ENCODE peak calls at places on chromosomes 7 and 10, in nine cellular contexts. Z is ascending aorta, S is breast epithelium, G is type B pancreatic cell, U is adrenal gland, B is sigmoid colon, J is HCT116, Y is A549, H is tibial artery. D is an unnamed sample.

GRCh38 chr10:113648478-113648877 is 15.4 kb downstream of the NRAP start:
- DNase-seq in U (no peak), S (no peak), G (no peak), H (no peak), B (no peak), J (no peak), Y (no peak), Z (no peak), D (no peak)

GRCh38 chr7:80098795-80099194 is 35.8 kb upstream of the GNAI1 start:
- DNase-seq in U (no peak), G (no peak), Y (no peak), J (no peak), B (no peak), Z (no peak), H (no peak), S (no peak), D (no peak)

GRCh38 chr7:13144622-13145021 is 457.2 kb downstream of the ARL4A start:
- DNase-seq in Z (no peak), U (no peak), J (no peak), G (no peak), Y (no peak), B (no peak), H (no peak), S (no peak), D (no peak)

GRCh38 chr10:91632671-91633550 is at the start of gene PPP1R3C:
- DNase-seq in J (no peak), B (peak; percentile 96), Y (peak; percentile 93), G (peak; percentile 83), S (peak; percentile 84), U (peak; percentile 91), H (peak; percentile 98), Z (peak; percentile 86), D (peak; percentile 97)

GRCh38 chr7:153061913-153062528 is 302.5 kb downstream of the ACTR3B start:
- DNase-seq in S (no peak), U (peak; percentile 22), G (no peak), Y (peak; percentile 10), Z (no peak), H (no peak), B (no peak), J (no peak), D (no peak)

GRCh38 chr7:127920787-127921438 is 110.3 kb downstream of the LRRC4 start:
- DNase-seq in J (no peak), U (no peak), H (no peak), S (no peak), Z (no peak), G (no peak), Y (peak; percentile 13), B (no peak), D (no peak)

GRCh38 chr7:121908042-121908441 is 35.1 kb downstream of the PTPRZ1 start:
- DNase-seq in B (no peak), Y (no peak), H (no peak), J (no peak), U (no peak), S (no peak), G (no peak), Z (no peak), D (no peak)

GRCh38 chr7:69781412-69781846 is 183.2 kb downstream of the AUTS2 start:
- DNase-seq in J (no peak), B (peak; percentile 75), G (no peak), H (no peak), U (peak; percentile 49), S (no peak), Y (peak; percentile 14), Z (no peak), D (no peak)

GRCh38 chr10:7409045-7409731 is 1.6 kb downstream of the SFMBT2 start:
- DNase-seq in J (no peak), S (no peak), U (peak; percentile 32), H (no peak), B (no peak), G (no peak), Z (no peak), Y (peak; percentile 61), D (peak; percentile 80)

GRCh38 chr7:127907638-127908040 is 123.6 kb downstream of the LRRC4 start:
- DNase-seq in U (no peak), Z (no peak), J (no peak), Y (no peak), S (no peak), B (no peak), G (no peak), H (no peak), D (no peak)

GRCh38 chr10:12633776-12634390 is 284.5 kb downstream of the CAMK1D start:
- DNase-seq in Y (no peak), B (no peak), H (no peak), U (no peak), Z (no peak), S (no peak), J (no peak), G (no peak), D (no peak)
- TF ChIP-seq CTCF in Y (no peak), B (no peak), H (no peak), U (no peak), Z (no peak), S (no peak), J (no peak), G (no peak), D (peak; percentile 22)

DNA sequence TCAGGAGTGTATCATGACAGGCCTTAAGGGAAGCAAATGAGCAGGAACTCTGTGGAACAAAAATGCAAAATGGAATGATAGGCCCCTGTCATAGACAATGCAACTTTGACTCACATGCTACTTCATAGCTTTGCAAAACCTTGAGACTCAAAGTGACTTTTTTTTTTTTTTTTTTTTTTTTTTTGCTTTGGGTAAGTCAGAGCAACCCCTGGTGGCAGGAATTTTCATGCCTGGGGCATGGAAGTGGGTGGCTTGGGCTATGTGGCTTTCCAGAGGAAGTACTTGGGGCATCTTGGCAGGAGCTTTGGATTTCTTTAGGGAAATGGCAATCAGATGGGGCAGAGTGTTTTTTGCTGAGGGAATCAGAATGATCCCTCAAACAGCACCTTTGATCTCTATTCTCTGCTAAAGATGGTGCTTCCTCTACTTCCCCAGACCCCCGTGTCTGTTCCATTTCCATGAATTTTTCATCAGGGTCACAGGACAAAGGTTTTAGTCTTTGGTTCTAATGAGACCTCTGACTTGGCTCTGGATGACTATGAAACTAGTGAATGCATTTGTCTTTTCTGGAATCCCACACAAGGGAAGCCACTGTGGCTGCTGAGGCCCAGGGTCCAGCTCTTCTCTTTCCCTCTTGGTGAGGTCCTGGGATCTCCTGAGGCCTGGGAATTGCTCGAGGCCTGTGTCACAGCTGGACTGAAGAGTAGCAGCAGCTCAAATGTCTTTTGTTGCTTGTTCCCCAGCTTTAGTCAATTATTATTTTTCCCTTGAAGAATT is 62.8 kb downstream of the TACC2 start:
- DNase-seq in G (no peak), H (peak; percentile 83), S (peak; percentile 88), B (peak; percentile 80), Y (peak; percentile 87), Z (no peak), U (peak; percentile 80), J (peak; percentile 79), D (no peak)
- TF ChIP-seq CTCF in G (peak; percentile 80), H (peak; percentile 58), S (peak; percentile 84), B (peak; percentile 53), Y (peak; percentile 79), Z (peak; percentile 67), U (peak; percentile 67), J (peak; percentile 74), D (peak; percentile 57)

GRCh38 chr7:15084368-15084767 is 181.8 kb upstream of the DGKB start:
- DNase-seq in J (no peak), Z (no peak), B (no peak), H (no peak), G (no peak), U (no peak), S (no peak), Y (no peak), D (no peak)

GRCh38 chr7:15081891-15082290 is 179.3 kb upstream of the DGKB start:
- DNase-seq in U (no peak), H (no peak), B (no peak), S (no peak), Y (no peak), J (no peak), G (no peak), Z (no peak), D (no peak)

GRCh38 chr7:15085361-15085760 is 182.8 kb upstream of the DGKB start:
- DNase-seq in S (no peak), U (no peak), Y (no peak), Z (no peak), B (no peak), G (no peak), J (no peak), H (no peak), D (no peak)

GRCh38 chr7:15086882-15087281 is 184.3 kb upstream of the DGKB start:
- DNase-seq in U (no peak), H (no peak), S (no peak), J (no peak), B (no peak), G (no peak), Z (no peak), Y (no peak), D (no peak)

GRCh38 chr7:15086171-15086745 is 183.7 kb upstream of the DGKB start:
- DNase-seq in B (no peak), Y (no peak), J (no peak), Z (no peak), H (no peak), S (no peak), G (no peak), U (no peak), D (no peak)
- TF ChIP-seq CTCF in B (no peak), Y (no peak), J (no peak), Z (no peak), H (no peak), S (no peak), G (no peak), U (no peak), D (no peak)

GRCh38 chr10:130935051-130935450 is 376.5 kb downstream of the TCERG1L start:
- DNase-seq in U (peak; percentile 88), Y (peak; percentile 4), J (no peak), B (no peak), H (no peak), Z (no peak), G (no peak), S (no peak), D (no peak)
- TF ChIP-seq CTCF in U (peak; percentile 71), Y (no peak), J (no peak), B (no peak), H (no peak), Z (no peak), G (peak; percentile 40), S (no peak), D (no peak)

D was measured in kidney.